ENCODE peak calls at places on chromosomes 13 and 19, in nine cellular contexts. I, B, T, Y, K, H, P, O and W are unnamed samples.

GRCh38 chr13:24184855-24185254 is 24.3 kb downstream of the SPATA13 start:
- DNase-seq in I (no peak), B (no peak), T (no peak), Y (no peak), K (no peak), H (no peak), P (no peak), O (no peak), W (no peak)

GRCh38 chr13:76928456-76928855 is 19.9 kb upstream of the ACOD1 start:
- DNase-seq in I (peak), B (no peak), T (no peak), Y (no peak), K (no peak), H (no peak), P (no peak), O (no peak), W (no peak)

GRCh38 chr19:32810452-32810851 is 59.1 kb downstream of the SLC7A9 start:
- DNase-seq in I (no peak), B (no peak), T (no peak), Y (no peak), K (no peak), H (no peak), P (no peak), O (no peak), W (no peak)

GRCh38 chr13:27967736-27968315 is 1.3 kb downstream of the CDX2 start:
- DNase-seq in I (no peak), B (no peak), T (no peak), Y (no peak), K (no peak), H (no peak), P (no peak), O (no peak), W (no peak)

GRCh38 chr19:6138066-6138465 is 2.6 kb downstream of the ACSBG2 start:
- DNase-seq in I (no peak), B (no peak), T (no peak), Y (no peak), K (no peak), H (no peak), P (no peak), O (no peak), W (no peak)

GRCh38 chr19:19817357-19817756 is 4.2 kb downstream of the ZNF506 start:
- DNase-seq in I (no peak), B (no peak), T (no peak), Y (no peak), K (no peak), H (no peak), P (no peak), O (no peak), W (no peak)

GRCh38 chr13:110179116-110179857 is 127.7 kb downstream of the COL4A1 start:
- DNase-seq in I (no peak), B (no peak), T (no peak), Y (no peak), K (no peak), H (no peak), P (no peak), O (no peak), W (no peak)

GRCh38 chr13:104477256-104477655 is 1411.0 kb upstream of the SLC10A2 start:
- DNase-seq in I (no peak), B (no peak), T (no peak), Y (no peak), K (no peak), H (no peak), P (no peak), O (no peak), W (no peak)

GRCh38 chr19:49786432-49786831 is 19.6 kb downstream of the AP2A1 start:
- DNase-seq in I (peak), B (no peak), T (no peak), Y (no peak), K (no peak), H (no peak), P (peak), O (peak), W (peak)

GRCh38 chr19:5001547-5002131 is 32.7 kb downstream of the KDM4B start:
- DNase-seq in I (peak), B (no peak), T (no peak), Y (peak), K (peak), H (peak), P (peak), O (peak), W (no peak)

GRCh38 chr19:29676586-29676985 is 11.3 kb downstream of the PLEKHF1 start:
- DNase-seq in I (no peak), B (peak), T (peak), Y (no peak), K (no peak), H (no peak), P (no peak), O (no peak), W (no peak)

GRCh38 chr19:55544776-55545439 is 435 bp downstream of the SBK3 start:
- DNase-seq in I (no peak), B (no peak), T (no peak), Y (no peak), K (no peak), H (no peak), P (no peak), O (no peak), W (no peak)

GRCh38 chr19:27654266-27654990 is 1558.5 kb downstream of the UQCRFS1 start:
- DNase-seq in I (no peak), B (no peak), T (no peak), Y (no peak), K (no peak), H (no peak), P (no peak), O (no peak), W (no peak)

GRCh38 chr19:8360196-8360595 is 3.8 kb upstream of the ANGPTL4 start:
- DNase-seq in I (no peak), B (no peak), T (peak), Y (no peak), K (no peak), H (no peak), P (no peak), O (no peak), W (no peak)

GRCh38 chr19:36986601-36987000 is 70.5 kb downstream of the ZNF568 start:
- DNase-seq in I (no peak), B (no peak), T (no peak), Y (no peak), K (no peak), H (no peak), P (no peak), O (no peak), W (no peak)

GRCh38 chr13:30453727-30454126 is 12.0 kb downstream of the HMGB1 start:
- DNase-seq in I (peak), B (no peak), T (no peak), Y (no peak), K (peak), H (peak), P (no peak), O (peak), W (no peak)

GRCh38 chr13:98143601-98144500 is 957 bp downstream of the FARP1 start:
- DNase-seq in I (peak), B (peak), T (peak), Y (no peak), K (no peak), H (peak), P (peak), O (peak), W (peak)

GRCh38 chr19:32909257-32909656 is 39.7 kb upstream of the SLC7A9 start:
- DNase-seq in I (no peak), B (no peak), T (no peak), Y (no peak), K (no peak), H (no peak), P (no peak), O (peak), W (no peak)

GRCh38 chr13:18943721-18944391 is 237.8 kb downstream of the TUBA3C start:
- DNase-seq in I (no peak), B (no peak), T (peak), Y (no peak), K (no peak), H (no peak), P (no peak), O (no peak), W (no peak)

GRCh38 chr13:113446488-113446854 is 6.8 kb downstream of the ADPRHL1 start:
- DNase-seq in I (no peak), B (no peak), T (no peak), Y (no peak), K (no peak), H (no peak), P (no peak), O (no peak), W (no peak)

GRCh38 chr13:44355643-44356042 is 18.0 kb upstream of the SERP2 start:
- DNase-seq in I (no peak), B (no peak), T (no peak), Y (no peak), K (no peak), H (no peak), P (no peak), O (no peak), W (no peak)

GRCh38 chr13:18953139-18953930 is 228.3 kb downstream of the TUBA3C start:
- DNase-seq in I (no peak), B (no peak), T (peak), Y (no peak), K (no peak), H (no peak), P (no peak), O (no peak), W (no peak)

GRCh38 chr19:33462112-33462726 is 59.4 kb downstream of the PEPD start:
- DNase-seq in I (no peak), B (no peak), T (peak), Y (no peak), K (no peak), H (no peak), P (no peak), O (no peak), W (peak)

GRCh38 chr19:42121666-42122069 is 10.6 kb downstream of the POU2F2 start:
- DNase-seq in I (peak), B (peak), T (peak), Y (no peak), K (peak), H (peak), P (peak), O (peak), W (peak)

GRCh38 chr19:40662925-40663711 is 27.3 kb downstream of the NUMBL start:
- DNase-seq in I (peak), B (peak), T (peak), Y (no peak), K (peak), H (peak), P (peak), O (peak), W (peak)

GRCh38 chr19:35960432-35960972 is 24.3 kb downstream of the LRFN3 start:
- DNase-seq in I (no peak), B (no peak), T (no peak), Y (no peak), K (no peak), H (no peak), P (no peak), O (no peak), W (no peak)

GRCh38 chr13:113029487-113030258 is 60.7 kb downstream of the MCF2L start:
- DNase-seq in I (no peak), B (no peak), T (peak), Y (no peak), K (peak), H (peak), P (peak), O (peak), W (no peak)

GRCh38 chr13:70849267-70849666 is 741.0 kb upstream of the KLHL1 start:
- DNase-seq in I (no peak), B (no peak), T (no peak), Y (no peak), K (no peak), H (peak), P (no peak), O (no peak), W (no peak)

GRCh38 chr13:113924184-113924583 is 49.7 kb downstream of the C13orf46 start:
- DNase-seq in I (no peak), B (no peak), T (no peak), Y (no peak), K (no peak), H (no peak), P (no peak), O (no peak), W (no peak)

GRCh38 chr13:98944336-98944735 is 33.5 kb downstream of the DOCK9 start:
- DNase-seq in I (no peak), B (no peak), T (no peak), Y (no peak), K (no peak), H (no peak), P (no peak), O (no peak), W (no peak)

GRCh38 chr19:38263696-38264485 is 482 bp upstream of the SPINT2 start:
- DNase-seq in I (peak), B (no peak), T (peak), Y (no peak), K (peak), H (no peak), P (peak), O (peak), W (no peak)

GRCh38 chr19:1979642-1980041 is 35.9 kb downstream of the BTBD2 start:
- DNase-seq in I (no peak), B (no peak), T (no peak), Y (no peak), K (no peak), H (no peak), P (no peak), O (no peak), W (no peak)

GRCh38 chr19:960601-960938 is 23.6 kb upstream of the WDR18 start:
- DNase-seq in I (no peak), B (no peak), T (no peak), Y (no peak), K (no peak), H (no peak), P (no peak), O (no peak), W (no peak)
- H3K27ac ChIP-seq in I (no peak), B (no peak), T (no peak), Y (no peak), K (no peak), H (no peak), P (no peak), O (peak), W (no peak)

DNA sequence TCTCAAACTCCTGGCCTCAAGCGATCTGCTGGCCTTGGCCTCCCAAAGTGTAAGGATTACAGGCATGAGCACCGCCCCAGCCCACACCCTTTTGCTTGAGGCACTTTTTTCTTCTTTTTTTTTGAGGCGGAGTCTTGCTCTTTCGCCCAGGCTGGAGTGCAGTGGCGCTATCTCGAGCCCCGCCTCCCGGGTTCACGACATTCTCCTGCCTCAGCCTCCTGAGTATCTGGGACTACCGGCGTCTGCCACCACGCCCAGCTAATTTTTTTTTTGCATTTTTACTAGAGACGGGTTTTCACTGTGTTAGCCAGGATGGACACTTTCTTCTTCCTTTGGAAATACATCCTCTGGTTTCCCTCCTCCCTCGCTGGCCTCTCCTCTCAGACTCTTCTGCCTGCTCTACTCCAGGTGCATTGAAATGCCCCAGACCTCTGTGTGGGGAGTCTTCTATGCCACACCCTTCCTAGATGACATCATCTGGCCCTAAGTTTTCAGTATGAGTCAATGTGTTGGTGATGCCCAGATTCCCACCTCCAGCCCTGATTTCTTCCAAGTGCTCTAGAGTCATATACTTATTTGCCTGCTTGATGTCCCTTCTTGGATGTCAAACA is 20.7 kb upstream of the TPT1 start:
- DNase-seq in I (peak), B (no peak), T (no peak), Y (no peak), K (no peak), H (no peak), P (peak), O (no peak), W (no peak)
- H3K4me3 ChIP-seq in I (no peak), B (no peak), T (no peak), Y (no peak), K (no peak), H (no peak), P (no peak), O (no peak), W (no peak)

GRCh38 chr13:37383856-37384255 is 214.7 kb downstream of the POSTN start:
- DNase-seq in I (no peak), B (no peak), T (no peak), Y (no peak), K (no peak), H (no peak), P (no peak), O (no peak), W (no peak)
- TF ChIP-seq CTCF in I (no peak), B (no peak), T (no peak), Y (no peak), K (no peak), H (no peak), P (no peak), O (no peak), W (no peak)

DNA sequence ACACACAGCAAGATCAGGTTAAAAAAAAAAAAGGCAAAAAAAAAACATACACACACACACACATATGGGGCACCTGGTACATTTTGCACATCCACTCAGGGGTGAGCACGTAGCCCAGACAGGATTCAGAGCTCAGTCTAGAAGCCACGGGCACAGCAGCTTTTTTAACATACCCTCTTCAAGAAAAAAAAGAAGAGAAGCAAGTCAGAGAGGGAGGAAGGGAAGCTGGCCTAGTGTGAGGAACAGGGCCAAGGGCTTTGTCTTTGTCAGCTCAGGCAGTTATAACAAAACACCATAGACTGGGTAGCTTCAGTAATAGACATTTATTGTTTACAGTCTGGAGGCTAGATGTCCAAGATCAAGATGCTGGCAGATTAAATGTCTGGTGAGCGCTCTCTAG is 2.3 kb upstream of the TPM4 start:
- DNase-seq in I (no peak), B (no peak), T (no peak), Y (no peak), K (peak), H (no peak), P (no peak), O (no peak), W (no peak)
- H3K27ac ChIP-seq in I (peak), B (peak), T (peak), Y (no peak), K (peak), H (no peak), P (peak), O (peak), W (peak)

GRCh38 chr19:821228-821975 is at the start of gene PLPPR3:
- DNase-seq in I (no peak), B (no peak), T (peak), Y (no peak), K (no peak), H (no peak), P (no peak), O (no peak), W (no peak)
- H3K4me3 ChIP-seq in I (peak), B (peak), T (peak), Y (peak), K (no peak), H (peak), P (peak), O (peak), W (peak)